ENCODE peak calls at places on chromosomes 11 and 22, in ten cellular contexts. E, F, W, Z, M, N, B, H, X and C are unnamed samples.

GRCh38 chr11:48078661-48079060 is 98.3 kb downstream of the PTPRJ start:
- DNase-seq in E (no peak), F (no peak), W (no peak), Z (no peak), M (no peak), N (peak; percentile 19), B (peak; percentile 40), H (no peak), X (no peak), C (no peak)

GRCh38 chr11:18671246-18671645 is 27.3 kb upstream of the TMEM86A start:
- DNase-seq in E (no peak), F (no peak), W (no peak), Z (no peak), M (no peak), N (no peak), B (no peak), H (peak; percentile 37), X (no peak), C (no peak)

GRCh38 chr11:65423516-65424199 is 1.1 kb downstream of the NEAT1 start:
- DNase-seq in E (peak; percentile 58), F (no peak), W (no peak), Z (no peak), M (no peak), N (peak; percentile 32), B (peak; percentile 73), H (peak; percentile 6), X (no peak), C (no peak)

GRCh38 chr11:7605544-7605943 is 67.8 kb downstream of the CYB5R2 start:
- DNase-seq in E (no peak), F (no peak), W (peak; percentile 85), Z (no peak), M (no peak), N (peak; percentile 62), B (peak; percentile 79), H (peak; percentile 85), X (no peak), C (no peak)

GRCh38 chr11:113278925-113279324 is 35.5 kb upstream of the TTC12 start:
- DNase-seq in E (no peak), F (no peak), W (no peak), Z (no peak), M (no peak), N (no peak), B (peak; percentile 9), H (no peak), X (no peak), C (peak; percentile 41)

GRCh38 chr11:326842-327580 is 6.4 kb upstream of the IFITM3 start:
- DNase-seq in E (peak; percentile 90), F (peak; percentile 60), W (peak; percentile 59), Z (no peak), M (no peak), N (peak; percentile 42), B (peak; percentile 91), H (no peak), X (peak; percentile 38), C (peak; percentile 84)

GRCh38 chr11:92475824-92476223 is 251.2 kb downstream of the FAT3 start:
- DNase-seq in E (no peak), F (no peak), W (no peak), Z (no peak), M (no peak), N (no peak), B (no peak), H (no peak), X (no peak), C (no peak)

GRCh38 chr22:22103078-22103593 is 120.5 kb upstream of the TOP3B start:
- DNase-seq in E (no peak), F (no peak), W (no peak), Z (peak; percentile 28), M (peak; percentile 78), N (no peak), B (no peak), H (no peak), X (no peak), C (no peak)

GRCh38 chr11:2797741-2798361 is 87.7 kb downstream of the CDKN1C start:
- DNase-seq in E (peak; percentile 42), F (peak; percentile 0), W (no peak), Z (no peak), M (peak; percentile 34), N (no peak), B (no peak), H (no peak), X (no peak), C (peak; percentile 20)

GRCh38 chr11:109425554-109425953 is 3.6 kb downstream of the C11orf87 start:
- DNase-seq in E (no peak), F (no peak), W (no peak), Z (peak; percentile 34), M (no peak), N (no peak), B (no peak), H (no peak), X (no peak), C (no peak)

GRCh38 chr11:2193099-2193886 is 21.7 kb upstream of the TH start:
- DNase-seq in E (no peak), F (no peak), W (no peak), Z (no peak), M (no peak), N (no peak), B (no peak), H (no peak), X (no peak), C (no peak)

GRCh38 chr22:30947821-30948454 is 20.6 kb downstream of the MORC2 start:
- DNase-seq in E (no peak), F (no peak), W (peak; percentile 9), Z (no peak), M (no peak), N (peak; percentile 70), B (peak; percentile 78), H (peak; percentile 70), X (no peak), C (no peak)

GRCh38 chr11:13064593-13064992 is 55.5 kb downstream of the RASSF10 start:
- DNase-seq in E (no peak), F (no peak), W (no peak), Z (no peak), M (no peak), N (no peak), B (no peak), H (no peak), X (no peak), C (no peak)

GRCh38 chr11:2287102-2287501 is 14.6 kb downstream of the C11orf21 start:
- DNase-seq in E (peak; percentile 32), F (no peak), W (no peak), Z (peak; percentile 5), M (no peak), N (no peak), B (no peak), H (no peak), X (no peak), C (no peak)

GRCh38 chr11:12529793-12530192 is 144.4 kb upstream of the TEAD1 start:
- DNase-seq in E (no peak), F (no peak), W (no peak), Z (no peak), M (no peak), N (peak; percentile 50), B (peak; percentile 59), H (no peak), X (no peak), C (no peak)

DNA sequence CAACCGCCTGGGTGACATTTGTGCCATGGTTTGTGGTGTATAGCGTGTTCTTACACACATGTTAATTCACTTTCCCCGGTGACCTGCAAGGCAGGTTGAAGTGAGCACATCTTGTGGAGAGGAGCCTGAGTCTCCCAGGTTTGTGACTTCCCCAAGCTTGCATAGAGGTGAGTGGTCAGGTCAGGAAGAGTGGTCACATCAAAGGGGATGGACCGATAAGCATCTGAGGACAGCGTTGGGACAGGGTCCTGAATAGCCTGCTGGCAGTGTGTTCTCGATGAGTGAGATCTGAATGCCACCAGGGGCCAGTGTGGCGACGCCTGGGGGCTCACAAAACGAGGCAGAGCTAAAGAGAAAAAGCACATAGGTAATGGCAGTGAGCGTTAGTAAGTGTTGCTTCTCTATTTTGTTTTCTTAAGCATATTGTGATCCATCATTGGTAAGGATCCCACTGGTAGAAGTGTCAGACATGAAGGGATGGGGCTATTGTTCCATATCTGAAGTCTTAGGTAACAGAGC is 154.6 kb downstream of the GRIK4 start:
- DNase-seq in E (no peak), F (no peak), W (no peak), Z (peak; percentile 35), M (no peak), N (no peak), B (no peak), H (no peak), X (no peak), C (no peak)
- TF ChIP-seq CTCF in E (no peak), F (no peak), W (no peak), Z (peak; percentile 42), M (peak; percentile 69), N (no peak), B (no peak), H (no peak), X (no peak), C (no peak)

GRCh38 chr11:118139578-118139977 is 13.0 kb downstream of the SCN4B start:
- DNase-seq in E (no peak), F (no peak), W (no peak), Z (no peak), M (no peak), N (no peak), B (peak; percentile 21), H (no peak), X (no peak), C (no peak)
- H3K27me3 ChIP-seq in E (no peaks in the 10 kb centered on the region), F (no peaks in the 10 kb centered on the region), W (no peaks in the 10 kb centered on the region), Z (no peaks in the 10 kb centered on the region), M (no peaks in the 10 kb centered on the region), N (peaks cover 13% of the 10 kb centered on the region), B (peaks cover 58% of the 10 kb centered on the region), H (no peaks in the 10 kb centered on the region), X (no peaks in the 10 kb centered on the region), C (peaks cover 21% of the 10 kb centered on the region)

GRCh38 chr11:70597751-70598377 is 199.5 kb downstream of the CTTN start:
- DNase-seq in E (peak; percentile 26), F (no peak), W (no peak), Z (no peak), M (no peak), N (no peak), B (no peak), H (no peak), X (no peak), C (no peak)
- TF ChIP-seq CTCF in E (no peak), F (no peak), W (no peak), Z (no peak), M (no peak), N (no peak), B (no peak), H (no peak), X (no peak), C (no peak)

GRCh38 chr11:115389790-115390189 is 114.4 kb downstream of the CADM1 start:
- DNase-seq in E (no peak), F (no peak), W (no peak), Z (no peak), M (no peak), N (no peak), B (no peak), H (no peak), X (no peak), C (no peak)

GRCh38 chr11:115390441-115390840 is 113.8 kb downstream of the CADM1 start:
- DNase-seq in E (no peak), F (no peak), W (no peak), Z (no peak), M (no peak), N (no peak), B (no peak), H (no peak), X (no peak), C (no peak)

GRCh38 chr11:115384236-115384635 is 120.0 kb downstream of the CADM1 start:
- DNase-seq in E (no peak), F (no peak), W (no peak), Z (no peak), M (no peak), N (no peak), B (no peak), H (no peak), X (no peak), C (no peak)

GRCh38 chr11:115383431-115383830 is 120.8 kb downstream of the CADM1 start:
- DNase-seq in E (no peak), F (no peak), W (no peak), Z (no peak), M (no peak), N (peak; percentile 52), B (no peak), H (no peak), X (no peak), C (no peak)

GRCh38 chr11:115385211-115385610 is 119.0 kb downstream of the CADM1 start:
- DNase-seq in E (no peak), F (no peak), W (no peak), Z (no peak), M (no peak), N (peak; percentile 47), B (no peak), H (no peak), X (no peak), C (no peak)
- H3K27me3 ChIP-seq in E (no peaks in the 10 kb centered on the region), F (no peaks in the 10 kb centered on the region), W (no peaks in the 10 kb centered on the region), Z (no peaks in the 10 kb centered on the region), M (peaks cover 59% of the 10 kb centered on the region), N (no peaks in the 10 kb centered on the region), B (no peaks in the 10 kb centered on the region), H (no peaks in the 10 kb centered on the region), X (no peaks in the 10 kb centered on the region), C (no peaks in the 10 kb centered on the region)